ENCODE peak calls at places on chromosome 6, in seven cellular contexts. Z, R, U, M, G, S and B are unnamed samples.

GRCh38 chr6:5728726-5729434 is 277.8 kb downstream of the NRN1 start:
- DNase-seq in U (no peak), Z (no peak), G (peak; percentile 27), M (no peak), R (no peak), S (no peak), B (peak; percentile 43)

GRCh38 chr6:145860562-145860961 is 46.0 kb upstream of the FBXO30 start:
- DNase-seq in U (no peak), Z (no peak), G (no peak), M (no peak), R (no peak), S (no peak), B (no peak)

GRCh38 chr6:13355043-13355945 is 27.0 kb upstream of the TBC1D7 start:
- DNase-seq in R (no peak), Z (no peak), M (peak; percentile 95), S (no peak), U (no peak), G (peak; percentile 94), B (peak; percentile 96)

GRCh38 chr6:164897523-164898094 is 411.8 kb downstream of the C6orf118 start:
- DNase-seq in U (no peak), S (no peak), Z (no peak), G (no peak), R (no peak), M (no peak), B (no peak)

GRCh38 chr6:36780517-36781210 is 58.6 kb downstream of the CPNE5 start:
- DNase-seq in U (no peak), Z (no peak), S (no peak), M (no peak), G (no peak), R (no peak), B (no peak)

GRCh38 chr6:46014054-46014453 is 1.6 kb downstream of the CLIC5 start:
- DNase-seq in R (no peak), U (no peak), Z (no peak), S (no peak), G (no peak), M (no peak), B (no peak)

GRCh38 chr6:21885101-21885500 is 291.6 kb downstream of the SOX4 start:
- DNase-seq in S (no peak), Z (no peak), M (no peak), G (no peak), U (no peak), R (no peak), B (no peak)

GRCh38 chr6:71446084-71446869 is 157.7 kb downstream of the OGFRL1 start:
- DNase-seq in M (no peak), R (no peak), U (no peak), S (no peak), Z (no peak), G (peak; percentile 51), B (no peak)

GRCh38 chr6:147837540-147837939 is 329.1 kb downstream of the SAMD5 start:
- DNase-seq in M (no peak), G (no peak), U (no peak), S (no peak), Z (no peak), R (no peak), B (no peak)